ENCODE peak calls at places on chromosome 6, in four cellular contexts. W is tibial artery, U is testis, F is pancreas. L is an unnamed sample.

GRCh38 chr6:136593748-136594490 is 43.7 kb upstream of the MAP7 start:
- DNase-seq in U (no peak), F (no peak), W (no peak), L (no peak)

GRCh38 chr6:163543311-163543710 is 128.8 kb downstream of the QKI start:
- DNase-seq in F (no peak), W (no peak), U (no peak), L (no peak)

GRCh38 chr6:123171341-123171740 is 175.3 kb downstream of the CLVS2 start:
- DNase-seq in W (no peak), F (no peak), U (no peak), L (no peak)

GRCh38 chr6:41604006-41604405 is 34.3 kb upstream of the MDFI start:
- DNase-seq in U (no peak), W (no peak), F (no peak), L (no peak)

GRCh38 chr6:42007753-42008528 is 42.4 kb upstream of the TAF8 start:
- DNase-seq in W (no peak), U (no peak), F (no peak), L (no peak)

GRCh38 chr6:25404693-25405169 is 125.6 kb downstream of the CARMIL1 start:
- DNase-seq in F (no peak), W (no peak), U (no peak), L (no peak)

GRCh38 chr6:114194362-114195343 is 148.2 kb downstream of the HS3ST5 start:
- DNase-seq in W (peak; percentile 26), F (no peak), U (no peak), L (no peak)

GRCh38 chr6:133958782-133959181 is 5.8 kb downstream of the TBPL1 start:
- DNase-seq in W (no peak), U (no peak), F (no peak), L (no peak)

GRCh38 chr6:5766260-5766659 is 240.5 kb downstream of the NRN1 start:
- DNase-seq in W (no peak), U (no peak), F (no peak), L (no peak)

GRCh38 chr6:160882019-160882418 is 109.5 kb upstream of the MAP3K4 start:
- DNase-seq in F (no peak), W (no peak), U (no peak), L (no peak)

GRCh38 chr6:163263196-163263595 is 151.3 kb upstream of the QKI start:
- DNase-seq in W (no peak), U (peak; percentile 94), F (no peak), L (no peak)

GRCh38 chr6:12803486-12803885 is 86.9 kb downstream of the PHACTR1 start:
- DNase-seq in U (no peak), F (no peak), W (no peak), L (no peak)

GRCh38 chr6:136866872-136867416 is 44.6 kb downstream of the PEX7 start:
- DNase-seq in U (no peak), W (no peak), F (no peak), L (no peak)

GRCh38 chr6:28399370-28400121 is at the start of gene ZSCAN12:
- DNase-seq in W (peak; percentile 76), U (peak; percentile 93), F (peak; percentile 90), L (peak; percentile 82)

GRCh38 chr6:135002229-135002844 is 52.3 kb downstream of the HBS1L start:
- DNase-seq in W (no peak), U (no peak), F (no peak), L (no peak)

GRCh38 chr6:161835426-161836029 is 561.7 kb upstream of the AGPAT4 start:
- DNase-seq in U (no peak), F (no peak), W (no peak), L (peak; percentile 13)

GRCh38 chr6:2410982-2411381 is 165.6 kb upstream of the GMDS start:
- DNase-seq in F (no peak), U (no peak), W (no peak), L (no peak)

GRCh38 chr6:9657994-9658393 is 756.9 kb downstream of the TFAP2A start:
- DNase-seq in U (no peak), W (no peak), F (no peak), L (no peak)

GRCh38 chr6:57243954-57244353 is 21.8 kb upstream of the RAB23 start:
- DNase-seq in U (peak; percentile 62), W (no peak), F (no peak), L (no peak)

GRCh38 chr6:125748534-125749111 is 809 bp upstream of the HEY2 start:
- DNase-seq in U (no peak), W (no peak), F (no peak), L (no peak)

GRCh38 chr6:167827588-167828324 is 1.0 kb downstream of the AFDN start:
- DNase-seq in U (peak; percentile 58), W (no peak), F (peak; percentile 83), L (no peak)

GRCh38 chr6:36121752-36122494 is 8.4 kb upstream of the MAPK13 start:
- DNase-seq in F (no peak), W (peak; percentile 12), U (no peak), L (no peak)

GRCh38 chr6:126232671-126233070 is 107.2 kb upstream of the CENPW start:
- DNase-seq in U (no peak), W (no peak), F (no peak), L (no peak)

GRCh38 chr6:43128926-43129325 is 42.1 kb upstream of the SRF start:
- DNase-seq in U (no peak), F (peak; percentile 74), W (no peak), L (no peak)

GRCh38 chr6:84601366-84601765 is 163.0 kb downstream of the TBX18 start:
- DNase-seq in W (no peak), U (no peak), F (no peak), L (no peak)

GRCh38 chr6:3617681-3618299 is 133.7 kb downstream of the PXDC1 start:
- DNase-seq in U (no peak), F (no peak), W (no peak), L (no peak)

GRCh38 chr6:1705630-1706029 is 95.9 kb downstream of the FOXC1 start:
- DNase-seq in U (no peak), W (no peak), F (no peak), L (no peak)

GRCh38 chr6:113184291-113184690 is 672.9 kb upstream of the MARCKS start:
- DNase-seq in F (no peak), U (no peak), W (no peak), L (no peak)

GRCh38 chr6:138203315-138203714 is 15.0 kb downstream of the PBOV1 start:
- DNase-seq in F (no peak), U (no peak), W (no peak), L (no peak)

GRCh38 chr6:75114795-75115194 is 91.1 kb downstream of the COL12A1 start:
- DNase-seq in W (no peak), F (no peak), U (no peak), L (no peak)

GRCh38 chr6:56484669-56485068 is 158.0 kb downstream of the DST start:
- DNase-seq in F (no peak), U (no peak), W (no peak), L (no peak)

DNA sequence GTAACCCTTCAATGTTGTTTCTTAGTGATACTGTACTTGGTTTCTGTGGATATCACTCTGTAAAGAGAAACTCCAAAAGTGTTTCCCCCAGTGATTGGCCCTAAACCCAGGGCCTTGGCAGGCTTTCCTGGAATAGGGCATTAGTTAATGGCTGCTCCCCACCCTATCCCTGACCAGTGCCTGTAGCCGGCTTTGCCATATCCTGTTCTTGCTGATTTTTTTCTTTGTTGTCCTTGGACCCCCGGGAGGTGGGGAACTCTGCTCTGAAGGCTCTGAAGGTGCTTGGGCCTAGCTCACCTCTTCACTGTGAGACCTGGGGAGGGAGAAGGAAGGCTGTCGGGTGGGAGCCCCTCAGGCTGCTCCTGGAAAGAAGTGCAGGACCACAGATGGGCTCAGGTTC is 120.1 kb downstream of the TCP11 start:
- DNase-seq in W (peak; percentile 53), F (no peak), U (peak; percentile 29), L (peak; percentile 67)
- H3K27ac ChIP-seq in W (peak overlapping the region; percentile 92), F (no peak overlapping the region), U (peak overlapping the region; percentile 50), L (peak overlapping the region; percentile 90)

GRCh38 chr6:132511159-132511835 is 1.6 kb downstream of the STX7 start:
- DNase-seq in F (no peak), W (peak; percentile 49), U (no peak), L (no peak)
- H3K4me3 ChIP-seq in F (no peak overlapping the region), W (peak overlapping the region; percentile 89), U (no peak overlapping the region), L (peak overlapping the region; percentile 93)

DNA sequence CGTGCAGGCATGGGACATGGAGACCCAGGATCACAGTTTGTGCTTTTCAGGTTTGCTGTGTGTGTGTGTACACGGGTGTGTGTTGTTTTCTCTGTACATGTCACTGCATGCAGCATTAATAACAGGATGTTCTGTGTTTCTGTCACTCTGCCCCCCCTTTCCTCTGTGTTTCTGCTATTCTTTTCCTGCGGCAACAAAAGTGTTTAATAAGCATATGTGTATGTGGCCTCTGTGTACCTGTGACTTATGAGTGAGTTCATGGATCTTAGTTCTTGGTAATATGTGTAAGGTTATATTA is 9.8 kb downstream of the SYNGAP1 start:
- DNase-seq in F (no peak), W (no peak), U (no peak), L (no peak)
- H3K4me1 ChIP-seq in F (no peaks in the 10 kb centered on the region), W (peaks cover 72% of the 10 kb centered on the region), U (peaks cover 45% of the 10 kb centered on the region), L (no peaks in the 10 kb centered on the region)

GRCh38 chr6:147138841-147139240 is 65.4 kb upstream of the STXBP5 start:
- DNase-seq in F (no peak), U (no peak), W (no peak), L (no peak)
- H3K27ac ChIP-seq in F (no peak overlapping the region), U (no peak overlapping the region), W (no peak overlapping the region), L (no peak overlapping the region)

GRCh38 chr6:117932676-117933075 is 25.6 kb downstream of the SLC35F1 start:
- DNase-seq in F (no peak), U (no peak), W (no peak), L (no peak)

GRCh38 chr6:117932001-117932400 is 24.9 kb downstream of the SLC35F1 start:
- DNase-seq in F (no peak), W (no peak), U (no peak), L (no peak)

GRCh38 chr6:117929501-117929900 is 22.4 kb downstream of the SLC35F1 start:
- DNase-seq in W (no peak), F (no peak), U (no peak), L (no peak)

GRCh38 chr6:117928833-117929232 is 21.8 kb downstream of the SLC35F1 start:
- DNase-seq in U (no peak), F (no peak), W (no peak), L (no peak)

DNA sequence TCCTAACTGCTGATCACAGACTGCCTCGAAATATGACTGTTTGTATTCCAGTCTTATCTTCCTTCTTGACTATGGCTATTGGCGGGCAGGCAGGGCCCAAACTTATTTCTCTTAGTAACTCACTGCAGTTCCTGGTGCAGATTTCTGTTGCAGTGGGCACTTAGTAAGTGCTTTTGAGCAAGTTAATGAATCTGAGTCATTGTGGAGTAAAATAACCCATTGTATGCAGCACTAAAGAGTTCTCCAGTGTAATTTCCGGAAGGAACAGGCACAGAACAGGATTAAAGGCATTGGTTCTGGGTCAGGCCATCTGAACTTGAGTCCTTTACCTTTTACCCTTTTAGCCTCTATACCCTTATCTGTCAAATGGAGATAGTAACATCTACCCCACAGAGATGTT is 23.6 kb downstream of the SLC35F1 start:
- DNase-seq in W (no peak), U (no peak), F (no peak), L (no peak)
- H3K4me3 ChIP-seq in W (no peak overlapping the region), U (no peak overlapping the region), F (no peak overlapping the region), L (no peak overlapping the region)

GRCh38 chr6:21133902-21134301 is 459.6 kb upstream of the SOX4 start:
- DNase-seq in W (no peak), F (no peak), U (no peak), L (no peak)
- H3K4me1 ChIP-seq in W (peaks cover 15% of the 10 kb centered on the region), F (no peaks in the 10 kb centered on the region), U (peaks cover 17% of the 10 kb centered on the region), L (no peaks in the 10 kb centered on the region)

L was measured in right atrium auricular region.